ENCODE peak calls at places on chromosomes 11 and 22, in ten cellular contexts. One of them, this sample, is unnamed.

GRCh38 chr11:65411681-65412070 is 10.9 kb upstream of the NEAT1 start:
- DNase-seq in dorsolateral prefrontal cortex: peak
- DNase-seq in SK-N-SH: no peak
- DNase-seq in esophagus muscularis mucosa: no peak
- DNase-seq in heart right ventricle: no peak
- DNase-seq in lung: no peak
- DNase-seq in mucosa of descending colon: no peak
- DNase-seq in brain microvascular endothelial cell: no peak
- DNase-seq in cardiac muscle cell: no peak
- DNase-seq in fibroblast of pulmonary artery: no peak
- DNase-seq in this sample: peak

GRCh38 chr22:50305658-50306566 is 1.5 kb downstream of the PLXNB2 start:
- DNase-seq in dorsolateral prefrontal cortex: peak
- DNase-seq in SK-N-SH: peak
- DNase-seq in esophagus muscularis mucosa: peak
- DNase-seq in heart right ventricle: peak
- DNase-seq in lung: peak
- DNase-seq in mucosa of descending colon: peak
- DNase-seq in brain microvascular endothelial cell: peak
- DNase-seq in cardiac muscle cell: peak
- DNase-seq in fibroblast of pulmonary artery: peak
- DNase-seq in this sample: peak

GRCh38 chr11:9263840-9264380 is 1.2 kb downstream of the DENND5A start:
- DNase-seq in dorsolateral prefrontal cortex: no peak
- DNase-seq in SK-N-SH: peak
- DNase-seq in esophagus muscularis mucosa: no peak
- DNase-seq in heart right ventricle: no peak
- DNase-seq in lung: no peak
- DNase-seq in mucosa of descending colon: no peak
- DNase-seq in brain microvascular endothelial cell: no peak
- DNase-seq in cardiac muscle cell: no peak
- DNase-seq in fibroblast of pulmonary artery: no peak
- DNase-seq in this sample: no peak

GRCh38 chr11:120942701-120943100 is 81.2 kb upstream of the TBCEL start:
- DNase-seq in dorsolateral prefrontal cortex: no peak
- DNase-seq in SK-N-SH: no peak
- DNase-seq in esophagus muscularis mucosa: no peak
- DNase-seq in heart right ventricle: no peak
- DNase-seq in lung: no peak
- DNase-seq in mucosa of descending colon: no peak
- DNase-seq in brain microvascular endothelial cell: no peak
- DNase-seq in cardiac muscle cell: no peak
- DNase-seq in fibroblast of pulmonary artery: no peak
- DNase-seq in this sample: no peak

GRCh38 chr11:10450451-10451398 is 4.3 kb upstream of the AMPD3 start:
- DNase-seq in dorsolateral prefrontal cortex: peak
- DNase-seq in SK-N-SH: peak
- DNase-seq in esophagus muscularis mucosa: no peak
- DNase-seq in heart right ventricle: peak
- DNase-seq in lung: peak
- DNase-seq in mucosa of descending colon: peak
- DNase-seq in brain microvascular endothelial cell: no peak
- DNase-seq in cardiac muscle cell: peak
- DNase-seq in fibroblast of pulmonary artery: peak
- DNase-seq in this sample: peak

GRCh38 chr11:2929880-2930704 is 872 bp upstream of the PHLDA2 start:
- DNase-seq in dorsolateral prefrontal cortex: peak
- DNase-seq in SK-N-SH: peak
- DNase-seq in esophagus muscularis mucosa: no peak
- DNase-seq in heart right ventricle: no peak
- DNase-seq in lung: no peak
- DNase-seq in mucosa of descending colon: peak
- DNase-seq in brain microvascular endothelial cell: peak
- DNase-seq in cardiac muscle cell: no peak
- DNase-seq in fibroblast of pulmonary artery: no peak
- DNase-seq in this sample: no peak

GRCh38 chr11:17598700-17599459 is 51.8 kb downstream of the OTOG start:
- DNase-seq in dorsolateral prefrontal cortex: peak
- DNase-seq in SK-N-SH: peak
- DNase-seq in esophagus muscularis mucosa: peak
- DNase-seq in heart right ventricle: peak
- DNase-seq in lung: peak
- DNase-seq in mucosa of descending colon: peak
- DNase-seq in brain microvascular endothelial cell: peak
- DNase-seq in cardiac muscle cell: peak
- DNase-seq in fibroblast of pulmonary artery: peak
- DNase-seq in this sample: peak

GRCh38 chr11:90717522-90717921 is 494.7 kb upstream of the CHORDC1 start:
- DNase-seq in dorsolateral prefrontal cortex: no peak
- DNase-seq in SK-N-SH: no peak
- DNase-seq in esophagus muscularis mucosa: no peak
- DNase-seq in heart right ventricle: no peak
- DNase-seq in lung: no peak
- DNase-seq in mucosa of descending colon: no peak
- DNase-seq in brain microvascular endothelial cell: no peak
- DNase-seq in cardiac muscle cell: no peak
- DNase-seq in fibroblast of pulmonary artery: no peak
- DNase-seq in this sample: no peak

GRCh38 chr11:33474866-33475265 is 217.7 kb downstream of the HIPK3 start:
- DNase-seq in dorsolateral prefrontal cortex: no peak
- DNase-seq in SK-N-SH: no peak
- DNase-seq in esophagus muscularis mucosa: no peak
- DNase-seq in heart right ventricle: no peak
- DNase-seq in lung: no peak
- DNase-seq in mucosa of descending colon: no peak
- DNase-seq in brain microvascular endothelial cell: no peak
- DNase-seq in cardiac muscle cell: no peak
- DNase-seq in fibroblast of pulmonary artery: no peak
- DNase-seq in this sample: no peak

GRCh38 chr11:97743205-97743742 is 1277.5 kb upstream of the CNTN5 start:
- DNase-seq in dorsolateral prefrontal cortex: no peak
- DNase-seq in SK-N-SH: no peak
- DNase-seq in esophagus muscularis mucosa: no peak
- DNase-seq in heart right ventricle: no peak
- DNase-seq in lung: no peak
- DNase-seq in mucosa of descending colon: no peak
- DNase-seq in brain microvascular endothelial cell: peak
- DNase-seq in cardiac muscle cell: no peak
- DNase-seq in fibroblast of pulmonary artery: peak
- DNase-seq in this sample: no peak

GRCh38 chr22:40276877-40277823 is 69.2 kb upstream of the ADSL start:
- DNase-seq in dorsolateral prefrontal cortex: no peak
- DNase-seq in SK-N-SH: no peak
- DNase-seq in esophagus muscularis mucosa: no peak
- DNase-seq in heart right ventricle: peak
- DNase-seq in lung: no peak
- DNase-seq in mucosa of descending colon: no peak
- DNase-seq in brain microvascular endothelial cell: no peak
- DNase-seq in cardiac muscle cell: no peak
- DNase-seq in fibroblast of pulmonary artery: peak
- DNase-seq in this sample: peak

GRCh38 chr11:95076416-95076815 is 9.7 kb downstream of the SRSF8 start:
- DNase-seq in dorsolateral prefrontal cortex: no peak
- DNase-seq in SK-N-SH: no peak
- DNase-seq in esophagus muscularis mucosa: no peak
- DNase-seq in heart right ventricle: no peak
- DNase-seq in lung: peak
- DNase-seq in mucosa of descending colon: no peak
- DNase-seq in brain microvascular endothelial cell: peak
- DNase-seq in cardiac muscle cell: no peak
- DNase-seq in fibroblast of pulmonary artery: peak
- DNase-seq in this sample: peak

DNA sequence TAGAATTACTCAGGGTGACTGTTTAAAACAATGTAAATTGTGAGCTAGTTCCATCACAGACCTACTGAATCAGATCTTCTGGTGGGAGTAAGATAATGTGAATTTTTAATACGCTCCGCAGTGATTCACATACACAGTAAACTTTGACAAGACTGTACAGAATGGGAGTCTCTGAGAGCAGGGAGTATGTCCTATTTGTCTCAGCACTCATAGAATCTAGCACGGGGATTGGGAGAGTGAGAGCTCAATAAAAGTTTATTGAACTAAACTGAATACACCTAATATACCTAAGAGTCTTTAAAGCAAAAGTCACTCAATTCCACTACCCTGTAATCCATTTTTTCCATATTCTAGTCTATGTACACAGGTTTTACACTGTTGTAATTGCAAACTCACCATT is 11.2 kb upstream of the GAB2 start:
- DNase-seq in dorsolateral prefrontal cortex: no peak
- DNase-seq in SK-N-SH: no peak
- DNase-seq in esophagus muscularis mucosa: no peak
- DNase-seq in heart right ventricle: no peak
- DNase-seq in lung: no peak
- DNase-seq in mucosa of descending colon: no peak
- DNase-seq in brain microvascular endothelial cell: no peak
- DNase-seq in cardiac muscle cell: no peak
- DNase-seq in fibroblast of pulmonary artery: no peak
- DNase-seq in this sample: no peak
- TF ChIP-seq CTCF in dorsolateral prefrontal cortex: no peak
- TF ChIP-seq CTCF in SK-N-SH: no peak
- TF ChIP-seq CTCF in esophagus muscularis mucosa: no peak
- TF ChIP-seq CTCF in heart right ventricle: no peak
- TF ChIP-seq CTCF in lung: no peak
- TF ChIP-seq CTCF in mucosa of descending colon: no peak
- TF ChIP-seq CTCF in brain microvascular endothelial cell: no peak
- TF ChIP-seq CTCF in cardiac muscle cell: no peak
- TF ChIP-seq CTCF in fibroblast of pulmonary artery: no peak
- TF ChIP-seq CTCF in this sample: no peak

GRCh38 chr11:101439488-101439887 is 144.3 kb downstream of the TRPC6 start:
- DNase-seq in dorsolateral prefrontal cortex: no peak
- DNase-seq in SK-N-SH: no peak
- DNase-seq in esophagus muscularis mucosa: no peak
- DNase-seq in heart right ventricle: no peak
- DNase-seq in lung: no peak
- DNase-seq in mucosa of descending colon: no peak
- DNase-seq in brain microvascular endothelial cell: no peak
- DNase-seq in cardiac muscle cell: no peak
- DNase-seq in fibroblast of pulmonary artery: no peak
- DNase-seq in this sample: no peak
- TF ChIP-seq CTCF in dorsolateral prefrontal cortex: no peak
- TF ChIP-seq CTCF in SK-N-SH: no peak
- TF ChIP-seq CTCF in esophagus muscularis mucosa: peak
- TF ChIP-seq CTCF in heart right ventricle: no peak
- TF ChIP-seq CTCF in lung: no peak
- TF ChIP-seq CTCF in mucosa of descending colon: no peak
- TF ChIP-seq CTCF in brain microvascular endothelial cell: peak
- TF ChIP-seq CTCF in cardiac muscle cell: no peak
- TF ChIP-seq CTCF in fibroblast of pulmonary artery: no peak
- TF ChIP-seq CTCF in this sample: no peak

DNA sequence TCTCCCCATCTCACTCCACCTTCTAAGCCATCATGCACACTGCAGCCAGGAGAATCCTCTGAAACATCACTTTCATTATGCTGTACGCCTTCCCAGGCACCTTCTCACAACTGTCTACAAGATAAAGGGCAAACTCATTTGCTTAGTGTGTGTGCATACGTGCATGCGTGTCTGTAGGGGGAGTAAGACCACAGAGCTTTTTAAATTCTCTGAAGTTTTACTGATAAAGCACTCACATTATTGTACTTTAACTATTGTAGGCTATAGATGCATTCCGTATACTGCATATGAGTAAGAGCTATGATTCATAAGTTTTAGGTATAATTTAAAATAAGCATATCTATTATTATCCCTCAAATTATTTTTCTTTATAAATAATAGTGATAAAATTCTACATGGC is 15.3 kb upstream of the ANKK1 start:
- DNase-seq in dorsolateral prefrontal cortex: no peak
- DNase-seq in SK-N-SH: no peak
- DNase-seq in esophagus muscularis mucosa: no peak
- DNase-seq in heart right ventricle: no peak
- DNase-seq in lung: no peak
- DNase-seq in mucosa of descending colon: no peak
- DNase-seq in brain microvascular endothelial cell: no peak
- DNase-seq in cardiac muscle cell: no peak
- DNase-seq in fibroblast of pulmonary artery: no peak
- DNase-seq in this sample: no peak
- TF ChIP-seq CTCF in dorsolateral prefrontal cortex: no peak
- TF ChIP-seq CTCF in SK-N-SH: no peak
- TF ChIP-seq CTCF in esophagus muscularis mucosa: no peak
- TF ChIP-seq CTCF in heart right ventricle: no peak
- TF ChIP-seq CTCF in lung: no peak
- TF ChIP-seq CTCF in mucosa of descending colon: no peak
- TF ChIP-seq CTCF in brain microvascular endothelial cell: peak
- TF ChIP-seq CTCF in cardiac muscle cell: peak
- TF ChIP-seq CTCF in fibroblast of pulmonary artery: peak
- TF ChIP-seq CTCF in this sample: no peak

GRCh38 chr11:22728600-22729394 is 62.4 kb downstream of the GAS2 start:
- DNase-seq in dorsolateral prefrontal cortex: no peak
- DNase-seq in SK-N-SH: no peak
- DNase-seq in esophagus muscularis mucosa: no peak
- DNase-seq in heart right ventricle: no peak
- DNase-seq in lung: no peak
- DNase-seq in mucosa of descending colon: no peak
- DNase-seq in brain microvascular endothelial cell: no peak
- DNase-seq in cardiac muscle cell: no peak
- DNase-seq in fibroblast of pulmonary artery: no peak
- DNase-seq in this sample: no peak

GRCh38 chr11:22733433-22733832 is 67.0 kb downstream of the GAS2 start:
- DNase-seq in dorsolateral prefrontal cortex: no peak
- DNase-seq in SK-N-SH: no peak
- DNase-seq in esophagus muscularis mucosa: no peak
- DNase-seq in heart right ventricle: no peak
- DNase-seq in lung: no peak
- DNase-seq in mucosa of descending colon: no peak
- DNase-seq in brain microvascular endothelial cell: no peak
- DNase-seq in cardiac muscle cell: no peak
- DNase-seq in fibroblast of pulmonary artery: no peak
- DNase-seq in this sample: no peak

GRCh38 chr11:22733849-22734248 is 67.4 kb downstream of the GAS2 start:
- DNase-seq in dorsolateral prefrontal cortex: no peak
- DNase-seq in SK-N-SH: no peak
- DNase-seq in esophagus muscularis mucosa: no peak
- DNase-seq in heart right ventricle: no peak
- DNase-seq in lung: no peak
- DNase-seq in mucosa of descending colon: no peak
- DNase-seq in brain microvascular endothelial cell: no peak
- DNase-seq in cardiac muscle cell: no peak
- DNase-seq in fibroblast of pulmonary artery: no peak
- DNase-seq in this sample: no peak

GRCh38 chr11:22732588-22732987 is 66.2 kb downstream of the GAS2 start:
- DNase-seq in dorsolateral prefrontal cortex: no peak
- DNase-seq in SK-N-SH: no peak
- DNase-seq in esophagus muscularis mucosa: no peak
- DNase-seq in heart right ventricle: no peak
- DNase-seq in lung: no peak
- DNase-seq in mucosa of descending colon: no peak
- DNase-seq in brain microvascular endothelial cell: no peak
- DNase-seq in cardiac muscle cell: no peak
- DNase-seq in fibroblast of pulmonary artery: no peak
- DNase-seq in this sample: no peak

DNA sequence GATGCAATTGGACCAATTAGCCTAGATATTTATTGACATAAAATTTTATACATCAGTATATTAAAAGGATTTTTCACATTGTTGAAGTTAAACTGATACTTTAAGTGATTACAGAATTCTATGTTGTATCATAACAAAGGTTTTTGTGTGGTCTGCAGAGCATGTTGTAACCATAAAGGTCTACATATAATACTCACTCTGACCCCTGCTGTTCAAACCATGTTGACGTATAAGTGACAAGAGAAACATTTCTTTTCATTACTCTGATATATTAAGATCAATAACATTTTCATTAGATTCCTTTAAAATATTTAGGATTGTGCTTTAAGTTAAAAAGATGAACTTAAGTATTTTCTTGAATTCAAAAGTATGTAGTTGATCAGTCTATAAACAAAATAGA is 63.9 kb downstream of the GAS2 start:
- DNase-seq in dorsolateral prefrontal cortex: no peak
- DNase-seq in SK-N-SH: peak
- DNase-seq in esophagus muscularis mucosa: no peak
- DNase-seq in heart right ventricle: no peak
- DNase-seq in lung: no peak
- DNase-seq in mucosa of descending colon: no peak
- DNase-seq in brain microvascular endothelial cell: no peak
- DNase-seq in cardiac muscle cell: peak
- DNase-seq in fibroblast of pulmonary artery: peak
- DNase-seq in this sample: no peak
- TF ChIP-seq CTCF in dorsolateral prefrontal cortex: no peak
- TF ChIP-seq CTCF in SK-N-SH: peak
- TF ChIP-seq CTCF in esophagus muscularis mucosa: no peak
- TF ChIP-seq CTCF in heart right ventricle: peak
- TF ChIP-seq CTCF in lung: no peak
- TF ChIP-seq CTCF in mucosa of descending colon: no peak
- TF ChIP-seq CTCF in brain microvascular endothelial cell: peak
- TF ChIP-seq CTCF in cardiac muscle cell: peak
- TF ChIP-seq CTCF in fibroblast of pulmonary artery: no peak
- TF ChIP-seq CTCF in this sample: no peak